ENCODE peak calls at places on chromosome 4, in four cellular contexts. One of them, this sample, is unnamed.

GRCh38 chr4:77349796-77350195 is 192.8 kb downstream of the CCNG2 start:
- DNase-seq in astrocyte of the cerebellum: no peak
- DNase-seq in left ventricle myocardium inferior: no peak
- DNase-seq in B cell: no peak
- DNase-seq in this sample: no peak

GRCh38 chr4:151808120-151808529 is 47.3 kb upstream of the GATB start:
- DNase-seq in left ventricle myocardium inferior: no peak
- DNase-seq in astrocyte of the cerebellum: no peak
- DNase-seq in B cell: no peak
- DNase-seq in this sample: no peak

GRCh38 chr4:77052352-77052751 is 23.4 kb downstream of the CCNI start:
- DNase-seq in B cell: peak; percentile 26
- DNase-seq in left ventricle myocardium inferior: no peak
- DNase-seq in astrocyte of the cerebellum: no peak
- DNase-seq in this sample: no peak

GRCh38 chr4:19776021-19776459 is 475.7 kb upstream of the SLIT2 start:
- DNase-seq in astrocyte of the cerebellum: peak; percentile 90
- DNase-seq in B cell: no peak
- DNase-seq in left ventricle myocardium inferior: no peak
- DNase-seq in this sample: no peak

GRCh38 chr4:8725071-8725841 is 132.7 kb downstream of the CPZ start:
- DNase-seq in B cell: no peak
- DNase-seq in astrocyte of the cerebellum: no peak
- DNase-seq in left ventricle myocardium inferior: no peak
- DNase-seq in this sample: no peak

GRCh38 chr4:152281822-152282221 is 254.1 kb downstream of the FBXW7 start:
- DNase-seq in left ventricle myocardium inferior: no peak
- DNase-seq in B cell: no peak
- DNase-seq in astrocyte of the cerebellum: no peak
- DNase-seq in this sample: no peak

GRCh38 chr4:159269143-159269542 is 166.3 kb downstream of the RAPGEF2 start:
- DNase-seq in astrocyte of the cerebellum: no peak
- DNase-seq in left ventricle myocardium inferior: no peak
- DNase-seq in B cell: no peak
- DNase-seq in this sample: no peak

GRCh38 chr4:181432347-181432746 is 810.9 kb upstream of the TENM3 start:
- DNase-seq in left ventricle myocardium inferior: no peak
- DNase-seq in B cell: no peak
- DNase-seq in astrocyte of the cerebellum: no peak
- DNase-seq in this sample: no peak

GRCh38 chr4:40656221-40656863 is 26.7 kb upstream of the RBM47 start:
- DNase-seq in left ventricle myocardium inferior: no peak
- DNase-seq in astrocyte of the cerebellum: no peak
- DNase-seq in B cell: peak; percentile 42
- DNase-seq in this sample: no peak

GRCh38 chr4:126977306-126977705 is 655.5 kb upstream of the INTU start:
- DNase-seq in left ventricle myocardium inferior: peak; percentile 20
- DNase-seq in B cell: no peak
- DNase-seq in astrocyte of the cerebellum: no peak
- DNase-seq in this sample: no peak

GRCh38 chr4:144646523-144647094 is 653 bp downstream of the HHIP start:
- DNase-seq in astrocyte of the cerebellum: no peak
- DNase-seq in left ventricle myocardium inferior: no peak
- DNase-seq in B cell: peak; percentile 33
- DNase-seq in this sample: peak; percentile 22

GRCh38 chr4:129429566-129430339 is 333.8 kb downstream of the C4orf33 start:
- DNase-seq in B cell: no peak
- DNase-seq in astrocyte of the cerebellum: peak; percentile 36
- DNase-seq in left ventricle myocardium inferior: no peak
- DNase-seq in this sample: no peak

GRCh38 chr4:122930877-122931276 is 8.5 kb upstream of the NUDT6 start:
- DNase-seq in astrocyte of the cerebellum: no peak
- DNase-seq in B cell: no peak
- DNase-seq in left ventricle myocardium inferior: no peak
- DNase-seq in this sample: peak; percentile 13

GRCh38 chr4:26181616-26182015 is 139.2 kb upstream of the RBPJ start:
- DNase-seq in astrocyte of the cerebellum: no peak
- DNase-seq in left ventricle myocardium inferior: no peak
- DNase-seq in B cell: no peak
- DNase-seq in this sample: no peak

GRCh38 chr4:99536148-99536728 is 25.4 kb downstream of the C4orf17 start:
- DNase-seq in left ventricle myocardium inferior: no peak
- DNase-seq in astrocyte of the cerebellum: no peak
- DNase-seq in B cell: no peak
- DNase-seq in this sample: no peak

GRCh38 chr4:55925235-55925634 is 23.5 kb upstream of the CEP135 start:
- DNase-seq in left ventricle myocardium inferior: no peak
- DNase-seq in astrocyte of the cerebellum: no peak
- DNase-seq in B cell: no peak
- DNase-seq in this sample: no peak

GRCh38 chr4:89301902-89302301 is 5.7 kb downstream of the GPRIN3 start:
- DNase-seq in B cell: no peak
- DNase-seq in left ventricle myocardium inferior: no peak
- DNase-seq in astrocyte of the cerebellum: no peak
- DNase-seq in this sample: no peak

GRCh38 chr4:101197350-101197749 is 150.0 kb downstream of the PPP3CA start:
- DNase-seq in left ventricle myocardium inferior: no peak
- DNase-seq in B cell: no peak
- DNase-seq in astrocyte of the cerebellum: no peak
- DNase-seq in this sample: no peak

GRCh38 chr4:73725499-73725898 is 14.9 kb upstream of the CXCL8 start:
- DNase-seq in B cell: no peak
- DNase-seq in left ventricle myocardium inferior: no peak
- DNase-seq in astrocyte of the cerebellum: no peak
- DNase-seq in this sample: no peak

GRCh38 chr4:61853041-61853440 is 652.9 kb downstream of the ADGRL3 start:
- DNase-seq in B cell: no peak
- DNase-seq in left ventricle myocardium inferior: no peak
- DNase-seq in astrocyte of the cerebellum: no peak
- DNase-seq in this sample: no peak

GRCh38 chr4:21697583-21697982 is 251.0 kb downstream of the KCNIP4 start:
- DNase-seq in astrocyte of the cerebellum: no peak
- DNase-seq in B cell: no peak
- DNase-seq in left ventricle myocardium inferior: no peak
- DNase-seq in this sample: no peak

GRCh38 chr4:177107288-177107901 is 202.3 kb upstream of the NEIL3 start:
- DNase-seq in astrocyte of the cerebellum: no peak
- DNase-seq in left ventricle myocardium inferior: no peak
- DNase-seq in B cell: no peak
- DNase-seq in this sample: no peak

GRCh38 chr4:182862921-182863320 is 54.3 kb downstream of the DCTD start:
- DNase-seq in astrocyte of the cerebellum: no peak
- DNase-seq in left ventricle myocardium inferior: no peak
- DNase-seq in B cell: no peak
- DNase-seq in this sample: no peak

GRCh38 chr4:88939697-88940096 is 117.3 kb downstream of the FAM13A start:
- DNase-seq in left ventricle myocardium inferior: no peak
- DNase-seq in astrocyte of the cerebellum: peak; percentile 33
- DNase-seq in B cell: no peak
- DNase-seq in this sample: no peak

GRCh38 chr4:139978692-139979091 is 175.3 kb downstream of the MAML3 start:
- DNase-seq in astrocyte of the cerebellum: no peak
- DNase-seq in B cell: peak; percentile 60
- DNase-seq in left ventricle myocardium inferior: no peak
- DNase-seq in this sample: peak; percentile 46

GRCh38 chr4:122246551-122246950 is 94.4 kb downstream of the BLTP1 start:
- DNase-seq in left ventricle myocardium inferior: no peak
- DNase-seq in B cell: no peak
- DNase-seq in astrocyte of the cerebellum: no peak
- DNase-seq in this sample: no peak

GRCh38 chr4:90958256-90958895 is 831.2 kb downstream of the CCSER1 start:
- DNase-seq in left ventricle myocardium inferior: no peak
- DNase-seq in astrocyte of the cerebellum: peak; percentile 98
- DNase-seq in B cell: no peak
- DNase-seq in this sample: no peak

GRCh38 chr4:120960868-120961267 is 38.3 kb upstream of the PRDM5 start:
- DNase-seq in astrocyte of the cerebellum: no peak
- DNase-seq in B cell: no peak
- DNase-seq in left ventricle myocardium inferior: no peak
- DNase-seq in this sample: no peak

GRCh38 chr4:162849922-162850321 is 316.8 kb downstream of the NAF1 start:
- DNase-seq in B cell: no peak
- DNase-seq in astrocyte of the cerebellum: no peak
- DNase-seq in left ventricle myocardium inferior: no peak
- DNase-seq in this sample: no peak

GRCh38 chr4:41213563-41214157 is 682 bp downstream of the APBB2 start:
- DNase-seq in left ventricle myocardium inferior: peak; percentile 28
- DNase-seq in astrocyte of the cerebellum: no peak
- DNase-seq in B cell: peak; percentile 20
- DNase-seq in this sample: no peak

GRCh38 chr4:142406917-142407501 is 439.1 kb downstream of the INPP4B start:
- DNase-seq in astrocyte of the cerebellum: no peak
- DNase-seq in left ventricle myocardium inferior: no peak
- DNase-seq in B cell: no peak
- DNase-seq in this sample: no peak

GRCh38 chr4:158821228-158822009 is 52.6 kb downstream of the FNIP2 start:
- DNase-seq in B cell: no peak
- DNase-seq in left ventricle myocardium inferior: no peak
- DNase-seq in astrocyte of the cerebellum: no peak
- DNase-seq in this sample: no peak

GRCh38 chr4:42483426-42484379 is 86.4 kb downstream of the SHISA3 start:
- DNase-seq in B cell: no peak
- DNase-seq in astrocyte of the cerebellum: no peak
- DNase-seq in left ventricle myocardium inferior: no peak
- DNase-seq in this sample: no peak

GRCh38 chr4:168432419-168433146 is 47.7 kb downstream of the DDX60L start:
- DNase-seq in B cell: no peak
- DNase-seq in astrocyte of the cerebellum: no peak
- DNase-seq in left ventricle myocardium inferior: no peak
- DNase-seq in this sample: no peak
- TF ChIP-seq CTCF in B cell: no peak
- TF ChIP-seq CTCF in astrocyte of the cerebellum: no peak
- TF ChIP-seq CTCF in left ventricle myocardium inferior: no peak
- TF ChIP-seq CTCF in this sample: no peak

GRCh38 chr4:14449308-14449707 is 553.0 kb upstream of the CPEB2 start:
- DNase-seq in left ventricle myocardium inferior: no peak
- DNase-seq in B cell: no peak
- DNase-seq in astrocyte of the cerebellum: no peak
- DNase-seq in this sample: no peak

GRCh38 chr4:14441550-14441949 is 560.7 kb upstream of the CPEB2 start:
- DNase-seq in astrocyte of the cerebellum: no peak
- DNase-seq in B cell: no peak
- DNase-seq in left ventricle myocardium inferior: no peak
- DNase-seq in this sample: no peak

GRCh38 chr4:14446311-14446710 is 556.0 kb upstream of the CPEB2 start:
- DNase-seq in astrocyte of the cerebellum: peak; percentile 12
- DNase-seq in B cell: no peak
- DNase-seq in left ventricle myocardium inferior: no peak
- DNase-seq in this sample: no peak

GRCh38 chr4:14446904-14447303 is 555.4 kb upstream of the CPEB2 start:
- DNase-seq in astrocyte of the cerebellum: no peak
- DNase-seq in left ventricle myocardium inferior: no peak
- DNase-seq in B cell: no peak
- DNase-seq in this sample: no peak

DNA sequence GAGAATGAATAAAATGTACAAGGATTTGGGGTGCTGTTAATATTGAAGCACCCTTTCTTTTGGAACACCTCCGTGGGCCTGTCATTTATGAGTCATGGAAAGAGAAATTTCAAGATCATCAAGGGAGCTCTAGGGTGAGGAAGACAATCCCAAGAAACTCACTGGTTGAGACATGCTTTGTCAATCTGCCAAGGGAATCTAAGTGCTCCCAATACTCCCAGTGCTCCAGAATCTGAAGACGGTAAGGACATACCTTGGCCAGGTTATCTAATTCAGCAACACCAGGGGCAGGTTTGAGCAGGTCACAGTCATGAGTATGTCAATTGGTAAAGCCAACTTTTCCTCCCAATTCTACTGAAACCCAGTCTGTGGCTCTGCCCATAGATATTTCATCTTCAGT is 556.4 kb upstream of the CPEB2 start:
- DNase-seq in B cell: no peak
- DNase-seq in astrocyte of the cerebellum: no peak
- DNase-seq in left ventricle myocardium inferior: no peak
- DNase-seq in this sample: no peak
- TF ChIP-seq CTCF in B cell: no peak
- TF ChIP-seq CTCF in astrocyte of the cerebellum: no peak
- TF ChIP-seq CTCF in left ventricle myocardium inferior: no peak
- TF ChIP-seq CTCF in this sample: no peak

GRCh38 chr4:146338512-146338911 is 124.2 kb downstream of the REELD1 start:
- DNase-seq in left ventricle myocardium inferior: no peak
- DNase-seq in astrocyte of the cerebellum: no peak
- DNase-seq in B cell: no peak
- DNase-seq in this sample: no peak
- TF ChIP-seq CTCF in left ventricle myocardium inferior: peak; percentile 19
- TF ChIP-seq CTCF in astrocyte of the cerebellum: no peak
- TF ChIP-seq CTCF in B cell: no peak
- TF ChIP-seq CTCF in this sample: peak; percentile 33

GRCh38 chr4:82842593-82842992 is 44.0 kb upstream of the SCD5 start:
- DNase-seq in astrocyte of the cerebellum: peak; percentile 8
- DNase-seq in B cell: no peak
- DNase-seq in left ventricle myocardium inferior: no peak
- DNase-seq in this sample: no peak
- TF ChIP-seq CTCF in astrocyte of the cerebellum: peak; percentile 59
- TF ChIP-seq CTCF in B cell: peak; percentile 35
- TF ChIP-seq CTCF in left ventricle myocardium inferior: peak; percentile 14
- TF ChIP-seq CTCF in this sample: no peak

DNA sequence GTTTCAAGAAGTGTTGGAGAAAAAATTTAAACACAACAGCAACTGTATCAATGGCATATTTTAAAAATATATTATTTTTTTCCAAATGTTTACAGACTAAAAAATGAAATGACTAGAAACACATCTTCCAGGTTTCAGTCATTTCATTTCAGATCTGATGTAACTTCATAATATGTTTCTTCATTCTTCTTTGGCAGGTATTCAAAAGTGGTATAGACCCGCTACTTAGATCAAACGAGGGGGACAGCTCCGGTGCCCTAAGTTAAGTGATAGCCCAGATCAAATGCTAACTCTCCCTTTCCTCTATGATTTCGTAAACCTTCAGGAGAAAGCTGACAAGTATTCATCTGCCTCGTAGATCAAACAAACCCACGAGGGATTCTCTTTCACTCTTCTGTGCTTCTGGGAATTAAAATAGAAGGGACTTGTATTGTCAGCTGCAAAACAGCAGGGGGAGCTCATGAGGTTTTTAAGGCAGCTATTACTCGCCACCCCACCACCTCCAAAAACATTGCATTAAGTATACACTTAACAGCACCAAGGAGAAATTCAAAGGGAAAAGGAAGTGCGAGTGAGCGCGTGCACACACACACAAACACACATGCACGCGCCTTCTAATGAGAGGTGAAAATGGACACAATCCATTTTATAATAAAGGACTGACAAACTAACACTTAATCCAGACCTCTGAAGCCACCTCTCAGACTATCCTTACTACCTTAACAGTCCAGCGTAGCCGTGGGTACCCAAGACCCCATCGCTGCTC is 21.4 kb downstream of the HELT start:
- DNase-seq in astrocyte of the cerebellum: peak; percentile 51
- DNase-seq in left ventricle myocardium inferior: no peak
- DNase-seq in B cell: peak; percentile 67
- DNase-seq in this sample: peak; percentile 76
- TF ChIP-seq CTCF in astrocyte of the cerebellum: peak; percentile 79
- TF ChIP-seq CTCF in left ventricle myocardium inferior: peak; percentile 85
- TF ChIP-seq CTCF in B cell: peak; percentile 87
- TF ChIP-seq CTCF in this sample: peak; percentile 66

This sample was measured in GM13976.